ENCODE peak calls at places on chromosomes 4 and X, in seven cellular contexts. O is stimulated activated CD4-positive, alpha-beta T cell treated with anti-CD3 and anti-CD28 coated beads, TNF-alpha, amount 100 ng/mL, for 4 hours; M is A172; N is nephron progenitor cell; K is MG63; C is stomach; W is midbrain. T is an unnamed sample.

GRCh38 chrX:68703849-68704248 is 56.4 kb downstream of the STARD8 start:
- DNase-seq in O (no peak), M (no peak), N (no peak), K (no peak), C (no peak), W (no peak), T (no peak)

GRCh38 chr4:7868892-7869471 is 70.7 kb downstream of the AFAP1 start:
- DNase-seq in O (no peak), M (no peak), N (no peak), K (no peak), C (no peak), W (no peak), T (no peak)

GRCh38 chr4:185165605-185166063 is 22.6 kb downstream of the SLC25A4 start:
- DNase-seq in O (no peak), M (peak; percentile 19), N (no peak), K (no peak), C (no peak), W (no peak), T (no peak)

GRCh38 chr4:125060376-125060775 is 254.4 kb upstream of the FAT4 start:
- DNase-seq in O (no peak), M (no peak), N (no peak), K (no peak), C (no peak), W (no peak), T (no peak)

GRCh38 chr4:101853691-101854090 is 63.2 kb downstream of the BANK1 start:
- DNase-seq in O (no peak), M (peak; percentile 66), N (no peak), K (no peak), C (no peak), W (no peak), T (no peak)

GRCh38 chr4:69056921-69057562 is 39.2 kb upstream of the UGT2B7 start:
- DNase-seq in O (no peak), M (no peak), N (no peak), K (no peak), C (no peak), W (no peak), T (no peak)

GRCh38 chr4:3296651-3297050 is 3.8 kb downstream of the RGS12 start:
- DNase-seq in O (no peak), M (no peak), N (no peak), K (no peak), C (peak; percentile 9), W (no peak), T (no peak)

GRCh38 chr4:40194602-40195161 is 2.1 kb upstream of the RHOH start:
- DNase-seq in O (no peak), M (no peak), N (no peak), K (no peak), C (no peak), W (no peak), T (no peak)

GRCh38 chrX:15059488-15059887 is 186.3 kb downstream of the MOSPD2 start:
- DNase-seq in O (no peak), M (no peak), N (no peak), K (no peak), C (no peak), W (no peak), T (no peak)

GRCh38 chr4:120749445-120750151 is 172.9 kb downstream of the PRDM5 start:
- DNase-seq in O (no peak), M (no peak), N (no peak), K (no peak), C (peak; percentile 28), W (no peak), T (no peak)

GRCh38 chrX:1400049-1400448 is 8.1 kb upstream of the SLC25A6 start:
- DNase-seq in O (no peak), M (no peak), N (no peak), K (no peak), C (no peak), W (no peak), T (no peak)

GRCh38 chrX:54721424-54721823 is 76.6 kb downstream of the ITIH6 start:
- DNase-seq in O (no peak), M (peak; percentile 79), N (no peak), K (no peak), C (no peak), W (no peak), T (no peak)

GRCh38 chr4:72375050-72375736 is 193.8 kb downstream of the ADAMTS3 start:
- DNase-seq in O (no peak), M (peak; percentile 35), N (no peak), K (peak; percentile 92), C (no peak), W (no peak), T (no peak)

GRCh38 chrX:110341189-110342035 is 17.2 kb upstream of the RTL9 start:
- DNase-seq in O (no peak), M (peak; percentile 56), N (no peak), K (peak; percentile 21), C (no peak), W (no peak), T (no peak)

GRCh38 chr4:136001791-136002190 is 1530.5 kb downstream of the PCDH18 start:
- DNase-seq in O (no peak), M (no peak), N (no peak), K (no peak), C (no peak), W (no peak), T (no peak)

T was measured in prostate gland.